ENCODE peak calls at places on chromosomes 7 and 10, in six cellular contexts. H, X, A, M, G and N are unnamed samples.

GRCh38 chr10:8158439-8159071 is 104.1 kb downstream of the GATA3 start:
- DNase-seq in H (no peak), M (no peak), A (no peak), X (peak; percentile 76), G (no peak), N (no peak)

GRCh38 chr10:50503661-50504320 is 120.0 kb downstream of the SGMS1 start:
- DNase-seq in H (no peak), A (no peak), M (no peak), X (no peak), G (no peak), N (peak; percentile 59)

GRCh38 chr10:89535185-89536012 is at the start of gene SLC16A12:
- DNase-seq in X (no peak), G (no peak), H (peak; percentile 25), M (peak; percentile 3), A (peak; percentile 43), N (no peak)

GRCh38 chr7:2417981-2418481 is 14.6 kb downstream of the CHST12 start:
- DNase-seq in A (no peak), H (peak; percentile 47), G (peak; percentile 31), M (no peak), X (no peak), N (no peak)

GRCh38 chr10:132406181-132406580 is 9.2 kb downstream of the PWWP2B start:
- DNase-seq in G (no peak), A (no peak), M (no peak), H (no peak), X (no peak), N (no peak)

GRCh38 chr10:43235070-43235900 is 31.6 kb downstream of the RASGEF1A start:
- DNase-seq in M (no peak), X (no peak), A (no peak), H (no peak), G (no peak), N (no peak)

GRCh38 chr7:66697451-66698438 is 42.8 kb upstream of the RABGEF1 start:
- DNase-seq in G (no peak), X (no peak), H (peak; percentile 76), A (no peak), M (no peak), N (peak; percentile 19)

GRCh38 chr10:21517134-21517982 is 8.1 kb downstream of the SKIDA1 start:
- DNase-seq in G (peak; percentile 19), H (peak; percentile 79), X (peak; percentile 23), M (peak; percentile 23), A (peak; percentile 63), N (peak; percentile 74)

GRCh38 chr7:2567663-2568238 is 9.0 kb downstream of the IQCE start:
- DNase-seq in M (no peak), A (no peak), G (peak; percentile 41), H (peak; percentile 38), X (no peak), N (peak; percentile 26)

GRCh38 chr7:40310213-40310612 is 175.4 kb downstream of the SUGCT start:
- DNase-seq in A (no peak), X (peak; percentile 52), M (no peak), H (peak; percentile 23), G (no peak), N (no peak)

GRCh38 chr10:54585572-54585971 is 215.5 kb downstream of the PCDH15 start:
- DNase-seq in G (no peak), X (no peak), H (no peak), M (no peak), A (no peak), N (no peak)

GRCh38 chr7:50728184-50728583 is 54.5 kb downstream of the GRB10 start:
- DNase-seq in A (no peak), M (no peak), H (peak; percentile 62), X (no peak), G (no peak), N (no peak)

GRCh38 chr10:43082087-43082486 is 5.2 kb downstream of the RET start:
- DNase-seq in X (no peak), M (no peak), A (no peak), H (no peak), G (no peak), N (no peak)